ENCODE peak calls at places on chromosomes 1 and 21, in ten cellular contexts. O is heart left ventricle, G is stomach, A is psoas muscle, Y is neuronal stem cell, F is pancreas, I is AG04450, E is heart right ventricle, S is SK-N-SH, Q is aorta. U is an unnamed sample. For H3K27me3, the result is how much of the 10 kb centered on the place peaks cover.

GRCh38 chr1:19260211-19261138 is 8.9 kb downstream of the MRTO4 start:
- DNase-seq in O (no peak), Q (peak), I (peak), F (no peak), S (no peak), A (no peak), E (no peak), Y (no peak), G (peak), U (no peak)

GRCh38 chr1:43764581-43764980 is 57.2 kb downstream of the ST3GAL3 start:
- DNase-seq in S (peak), O (no peak), Y (no peak), G (no peak), Q (no peak), E (no peak), F (no peak), I (no peak), A (no peak), U (no peak)

GRCh38 chr1:44594871-44595735 is 79.2 kb downstream of the TMEM53 start:
- DNase-seq in G (peak), Y (peak), A (peak), F (peak), I (no peak), Q (peak), S (peak), E (peak), O (peak), U (peak)

GRCh38 chr1:203480525-203481084 is 5.0 kb downstream of the PRELP start:
- DNase-seq in F (no peak), A (peak), Q (peak), O (no peak), E (peak), S (peak), I (peak), Y (no peak), G (peak), U (no peak)

GRCh38 chr1:111275079-111275478 is 15.6 kb upstream of the CHIA start:
- DNase-seq in Y (no peak), I (no peak), A (peak), S (peak), G (no peak), O (peak), Q (no peak), F (no peak), E (peak), U (no peak)

GRCh38 chr1:233543338-233544255 is 70.3 kb upstream of the KCNK1 start:
- DNase-seq in S (no peak), Q (no peak), O (no peak), A (no peak), F (peak), I (no peak), G (no peak), Y (no peak), E (no peak), U (no peak)

GRCh38 chr1:53330819-53331218 is 2.9 kb upstream of the LRP8 start:
- DNase-seq in G (no peak), Q (peak), F (no peak), A (no peak), I (no peak), E (no peak), Y (no peak), O (peak), S (no peak), U (no peak)

GRCh38 chr1:57423135-57424131 is at the start of gene DAB1:
- DNase-seq in Y (peak), E (no peak), F (no peak), Q (no peak), S (peak), I (no peak), O (peak), A (no peak), G (no peak), U (no peak)

GRCh38 chr1:118900643-118901440 is 87.3 kb downstream of the TBX15 start:
- DNase-seq in A (no peak), Y (no peak), Q (no peak), I (no peak), G (no peak), F (no peak), O (no peak), S (no peak), E (no peak), U (no peak)

GRCh38 chr1:214439352-214440119 is 111.9 kb downstream of the PTPN14 start:
- DNase-seq in G (peak), F (peak), Y (no peak), S (no peak), Q (no peak), A (no peak), I (peak), E (no peak), O (no peak), U (peak)

GRCh38 chr1:211653907-211654553 is 21.4 kb downstream of the NEK2 start:
- DNase-seq in A (no peak), F (no peak), O (no peak), I (no peak), Q (peak), E (no peak), G (no peak), S (no peak), Y (no peak), U (no peak)

GRCh38 chr1:53552146-53552940 is 93.1 kb downstream of the DMRTB1 start:
- DNase-seq in Q (peak), O (no peak), G (no peak), Y (no peak), A (no peak), I (no peak), S (peak), F (no peak), E (no peak), U (no peak)

GRCh38 chr1:34746785-34747637 is 7.8 kb upstream of the GJB5 start:
- DNase-seq in A (no peak), Y (no peak), S (no peak), Q (peak), O (no peak), G (no peak), F (no peak), E (no peak), I (no peak), U (no peak)

GRCh38 chr21:28884481-28884880 is 108.2 kb downstream of the LTN1 start:
- DNase-seq in G (no peak), S (peak), Y (no peak), I (no peak), A (no peak), O (no peak), F (no peak), E (no peak), Q (no peak), U (no peak)

GRCh38 chr1:85463666-85464496 is 1.1 kb downstream of the DDAH1 start:
- DNase-seq in G (no peak), F (no peak), S (peak), A (no peak), I (no peak), O (no peak), Q (no peak), Y (peak), E (no peak), U (no peak)

GRCh38 chr1:17553970-17554369 is 14.5 kb downstream of the ARHGEF10L start:
- DNase-seq in E (no peak), A (no peak), G (no peak), O (no peak), Q (peak), F (no peak), I (peak), S (no peak), Y (no peak), U (no peak)

GRCh38 chr1:160761886-160762285 is 22.8 kb downstream of the SLAMF7 start:
- DNase-seq in Y (no peak), O (no peak), E (no peak), A (no peak), F (no peak), G (no peak), Q (no peak), I (no peak), S (no peak), U (no peak)

GRCh38 chr1:230222678-230223077 is 155.6 kb downstream of the GALNT2 start:
- DNase-seq in Q (no peak), F (no peak), S (no peak), G (no peak), I (no peak), O (no peak), Y (no peak), A (no peak), E (no peak), U (no peak)

GRCh38 chr1:89198500-89199072 is at the start of gene GBP4:
- DNase-seq in A (peak), G (peak), E (peak), S (no peak), O (peak), Q (peak), F (no peak), I (no peak), Y (no peak), U (peak)

GRCh38 chr1:101738475-101738874 is 258.3 kb downstream of the OLFM3 start:
- DNase-seq in E (no peak), G (no peak), Y (no peak), A (no peak), F (no peak), I (no peak), Q (no peak), S (no peak), O (no peak), U (no peak)

GRCh38 chr1:153359241-153359640 is 1.6 kb downstream of the S100A9 start:
- DNase-seq in G (no peak), I (no peak), Y (no peak), Q (no peak), E (no peak), S (no peak), O (no peak), A (no peak), F (no peak), U (no peak)

GRCh38 chr1:150263549-150263948 is 5.3 kb downstream of the APH1A start:
- DNase-seq in A (no peak), E (no peak), F (no peak), Y (no peak), G (no peak), Q (no peak), S (no peak), I (no peak), O (no peak), U (no peak)

GRCh38 chr1:15343099-15343498 is 66.6 kb upstream of the EFHD2 start:
- DNase-seq in Y (no peak), F (no peak), E (no peak), A (no peak), I (no peak), S (no peak), G (no peak), O (no peak), Q (peak), U (no peak)

GRCh38 chr1:157771666-157772425 is 5.1 kb downstream of the FCRL2 start:
- DNase-seq in Y (no peak), E (no peak), O (no peak), I (no peak), S (no peak), F (no peak), A (no peak), G (no peak), Q (no peak), U (no peak)

GRCh38 chr1:38208720-38209632 is 162.4 kb upstream of the POU3F1 start:
- DNase-seq in E (no peak), F (no peak), G (no peak), I (no peak), O (no peak), A (no peak), Y (no peak), S (no peak), Q (no peak), U (no peak)

GRCh38 chr1:185568155-185569123 is 165.8 kb upstream of the HMCN1 start:
- DNase-seq in Y (no peak), F (no peak), S (no peak), Q (no peak), I (no peak), O (no peak), A (no peak), E (no peak), G (no peak), U (no peak)

GRCh38 chr1:231613419-231614349 is 12.9 kb upstream of the DISC1 start:
- DNase-seq in O (no peak), Q (no peak), S (no peak), Y (no peak), E (no peak), G (no peak), I (no peak), A (no peak), F (no peak), U (no peak)

GRCh38 chr21:39452207-39452964 is 616 bp downstream of the SH3BGR start:
- DNase-seq in I (no peak), Y (no peak), G (no peak), S (no peak), A (no peak), F (no peak), O (no peak), Q (no peak), E (no peak), U (no peak)

GRCh38 chr1:220748091-220748934 is at the start of gene MTARC2:
- DNase-seq in E (peak), A (peak), Q (peak), S (peak), G (peak), Y (peak), I (peak), F (peak), O (peak), U (no peak)

GRCh38 chr1:86515597-86515996 is 31.3 kb upstream of the CLCA4 start:
- DNase-seq in A (no peak), Q (no peak), E (no peak), O (no peak), G (no peak), I (no peak), F (no peak), Y (no peak), S (peak), U (no peak)

GRCh38 chr1:21517161-21517589 is 8.0 kb downstream of the ALPL start:
- DNase-seq in S (no peak), E (no peak), O (no peak), I (no peak), F (no peak), G (no peak), Q (no peak), A (no peak), Y (no peak), U (no peak)
- H3K27me3 ChIP-seq in S (under half), E (under half), O (under half), I (under half), F (under half), G (under half), Q (under half), A (under half), Y (under half), U (under half)

GRCh38 chr1:11570821-11571220 is 83.4 kb downstream of the FBXO2 start:
- DNase-seq in Y (no peak), E (no peak), O (no peak), G (no peak), A (no peak), Q (no peak), S (no peak), I (no peak), F (no peak), U (no peak)

GRCh38 chr1:11575553-11575952 is 78.7 kb downstream of the FBXO2 start:
- DNase-seq in Q (no peak), I (no peak), E (no peak), A (no peak), F (no peak), G (no peak), Y (no peak), O (no peak), S (no peak), U (no peak)

GRCh38 chr1:11571906-11572616 is 82.2 kb downstream of the FBXO2 start:
- DNase-seq in Q (no peak), I (no peak), F (no peak), A (no peak), E (no peak), O (no peak), G (no peak), S (no peak), Y (no peak), U (no peak)

GRCh38 chr1:11576109-11576875 is 77.9 kb downstream of the FBXO2 start:
- DNase-seq in O (no peak), E (no peak), G (no peak), S (peak), A (no peak), F (no peak), Y (no peak), Q (peak), I (no peak), U (no peak)

GRCh38 chr1:11573293-11573692 is 80.9 kb downstream of the FBXO2 start:
- DNase-seq in Q (peak), O (no peak), A (no peak), G (no peak), I (no peak), F (no peak), Y (no peak), S (no peak), E (no peak), U (no peak)
- H3K27me3 ChIP-seq in Q (under half), O (under half), A (under half), G (half or more), I (under half), F (under half), Y (under half), S (under half), E (under half), U (under half)

DNA sequence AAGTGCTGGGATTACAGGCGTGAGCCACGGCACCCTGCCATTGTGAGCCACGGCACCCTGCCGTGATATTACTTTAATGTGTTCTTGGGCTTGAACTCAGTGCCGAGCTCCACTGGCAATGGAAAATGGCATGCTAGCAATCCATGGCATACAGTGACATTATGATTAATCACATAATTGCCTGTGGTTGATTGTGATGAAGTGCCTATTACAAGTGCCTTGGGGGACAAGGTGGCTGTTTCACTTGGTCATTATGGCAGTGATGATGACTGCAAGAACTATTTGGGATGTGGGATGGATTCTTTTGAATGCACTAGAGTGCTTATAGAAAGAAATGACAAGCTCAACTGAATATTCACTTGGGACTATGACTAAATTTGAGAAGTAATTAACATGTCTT is 22.3 kb upstream of the HPCAL4 start:
- DNase-seq in F (no peak), I (no peak), E (no peak), O (no peak), G (no peak), Y (no peak), Q (no peak), A (no peak), S (no peak), U (no peak)
- H3K27me3 ChIP-seq in F (under half), I (under half), E (under half), O (under half), G (half or more), Y (under half), Q (under half), A (under half), S (under half), U (under half)

GRCh38 chr1:63774617-63775417 is 1.0 kb downstream of the ROR1 start:
- DNase-seq in Y (peak), S (peak), F (peak), O (peak), I (no peak), G (peak), Q (peak), E (peak), A (peak), U (peak)
- H3K27me3 ChIP-seq in Y (under half), S (under half), F (under half), O (under half), I (under half), G (under half), Q (under half), E (under half), A (under half), U (under half)

GRCh38 chr21:44687671-44688070 is 5.7 kb upstream of the KRTAP12-1 start:
- DNase-seq in S (no peak), O (no peak), A (no peak), F (no peak), G (no peak), Y (no peak), Q (no peak), I (no peak), E (no peak), U (no peak)
- H3K27me3 ChIP-seq in S (under half), O (under half), A (under half), F (under half), G (under half), Y (under half), Q (under half), I (under half), E (under half), U (under half)

GRCh38 chr1:112317140-112317539 is 78.9 kb upstream of the CTTNBP2NL start:
- DNase-seq in S (no peak), A (no peak), Q (no peak), F (no peak), E (no peak), O (no peak), I (no peak), G (no peak), Y (no peak), U (no peak)
- H3K27me3 ChIP-seq in S (under half), A (under half), Q (under half), F (under half), E (under half), O (under half), I (under half), G (under half), Y (under half), U (under half)

GRCh38 chr1:205015241-205015640 is 27.8 kb upstream of the CNTN2 start:
- DNase-seq in Q (no peak), I (no peak), E (no peak), Y (no peak), F (no peak), G (no peak), O (no peak), S (no peak), A (no peak), U (no peak)
- H3K27me3 ChIP-seq in Q (under half), I (under half), E (under half), Y (under half), F (under half), G (under half), O (under half), S (under half), A (under half), U (under half)

DNA sequence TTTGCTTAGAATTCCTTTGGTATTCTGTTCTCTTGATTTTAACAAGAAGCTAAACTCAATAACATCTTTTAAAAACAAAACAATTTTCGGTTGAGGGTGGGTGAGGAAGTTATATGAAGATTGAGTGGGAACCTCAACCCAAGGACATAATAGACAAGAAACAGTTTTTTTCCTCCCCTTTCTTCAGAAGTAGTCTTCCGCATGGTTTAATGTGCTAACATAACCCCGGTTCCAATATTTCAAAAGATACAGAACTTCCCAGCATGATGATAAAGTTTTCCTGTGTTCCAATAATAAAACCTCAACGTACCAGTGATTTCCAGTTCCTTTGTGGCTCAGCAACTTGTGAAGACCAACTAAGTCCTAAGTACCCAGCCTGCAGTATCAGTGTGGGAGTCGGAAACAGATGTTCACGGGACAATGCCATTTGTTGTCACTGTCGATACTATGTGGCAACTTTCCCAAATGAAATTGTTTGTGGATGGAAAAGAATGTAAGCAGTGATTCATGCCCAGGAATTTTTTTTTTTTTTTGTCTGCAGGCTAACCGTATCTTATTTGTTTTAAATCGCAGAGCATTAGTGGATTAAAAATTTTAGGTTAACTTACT is 48.5 kb downstream of the NR5A2 start:
- DNase-seq in S (no peak), O (peak), Y (no peak), F (peak), Q (no peak), I (peak), G (no peak), A (no peak), E (peak), U (no peak)
- H3K27me3 ChIP-seq in S (under half), O (under half), Y (under half), F (under half), Q (under half), I (under half), G (under half), A (under half), E (under half), U (under half)

GRCh38 chr1:67755619-67756018 is 70.6 kb downstream of the GADD45A start:
- DNase-seq in I (no peak), Y (no peak), F (no peak), E (no peak), Q (no peak), A (no peak), S (no peak), O (no peak), G (no peak), U (no peak)
- H3K27me3 ChIP-seq in I (under half), Y (under half), F (under half), E (under half), Q (under half), A (under half), S (under half), O (under half), G (under half), U (under half)

U was measured in naive thymus-derived CD4-positive, alpha-beta T cell.